ENCODE peak calls at places on chromosomes 6 and 20, in seven cellular contexts. W, F, O, N, D, M and L are unnamed samples.

GRCh38 chr20:62567246-62568044 is 74.9 kb upstream of the SLCO4A1 start:
- DNase-seq in D (no peak), M (no peak), O (no peak), N (no peak), W (no peak), F (no peak), L (no peak)

GRCh38 chr6:19663479-19663878 is 173.7 kb upstream of the ID4 start:
- DNase-seq in M (no peak), O (no peak), F (no peak), D (no peak), W (no peak), N (no peak), L (no peak)

GRCh38 chr6:169237496-169238134 is 16.0 kb downstream of the THBS2 start:
- DNase-seq in W (no peak), M (no peak), O (no peak), F (no peak), N (no peak), D (no peak), L (no peak)

GRCh38 chr6:70390067-70390466 is 23.2 kb upstream of the FAM135A start:
- DNase-seq in D (no peak), O (no peak), W (no peak), M (no peak), N (no peak), F (no peak), L (no peak)

GRCh38 chr20:35947489-35947888 is 6.8 kb downstream of the SCAND1 start:
- DNase-seq in O (no peak), F (peak), M (no peak), N (peak), D (peak), W (peak), L (no peak)

GRCh38 chr6:158225767-158226166 is 57.6 kb downstream of the GTF2H5 start:
- DNase-seq in M (no peak), D (no peak), F (no peak), O (no peak), W (no peak), N (no peak), L (no peak)

GRCh38 chr6:46184114-46184513 is 13.3 kb upstream of the ENPP5 start:
- DNase-seq in O (no peak), M (no peak), F (no peak), N (no peak), D (peak), W (no peak), L (no peak)

GRCh38 chr6:30325873-30326445 is 768 bp upstream of the TRIM39 start:
- DNase-seq in N (peak), W (no peak), D (peak), F (peak), O (peak), M (peak), L (no peak)

GRCh38 chr20:10282930-10283556 is 64.4 kb downstream of the SNAP25 start:
- DNase-seq in O (no peak), F (no peak), N (no peak), M (no peak), D (peak), W (no peak), L (no peak)

GRCh38 chr20:11982958-11983470 is 65.3 kb downstream of the BTBD3 start:
- DNase-seq in O (no peak), W (no peak), N (no peak), M (no peak), F (no peak), D (no peak), L (no peak)

GRCh38 chr6:19444041-19444440 is 393.1 kb upstream of the ID4 start:
- DNase-seq in D (no peak), O (no peak), W (no peak), N (no peak), M (no peak), F (no peak), L (no peak)

GRCh38 chr20:29873946-29874345 is 1383.5 kb upstream of the DEFB115 start:
- DNase-seq in N (peak), D (peak), O (peak), W (peak), M (no peak), F (peak), L (no peak)

GRCh38 chr20:48489656-48490055 is 338.1 kb downstream of the PREX1 start:
- DNase-seq in O (no peak), M (peak), N (peak), F (no peak), W (no peak), D (no peak), L (peak)

GRCh38 chr6:105504660-105505059 is 101.8 kb upstream of the PREP start:
- DNase-seq in M (peak), O (no peak), F (no peak), W (no peak), D (no peak), N (no peak), L (no peak)

GRCh38 chr20:10954137-10954840 is 280.5 kb upstream of the JAG1 start:
- DNase-seq in N (no peak), O (peak), W (no peak), M (no peak), D (peak), F (no peak), L (no peak)

GRCh38 chr20:61161649-61162210 is 90.3 kb upstream of the CDH4 start:
- DNase-seq in O (no peak), D (no peak), M (no peak), W (no peak), F (no peak), N (no peak), L (no peak)

GRCh38 chr20:25574411-25574810 is 10.9 kb downstream of the NINL start:
- DNase-seq in D (peak), M (no peak), W (no peak), N (no peak), O (no peak), F (no peak), L (no peak)